ENCODE peak calls at places on chromosome 17, in eight cellular contexts. One of them, this sample, is unnamed.

GRCh38 chr17:71830916-71831315 is 289.9 kb upstream of the SOX9 start:
- DNase-seq in Right ventricle myocardium inferior: no peak
- DNase-seq in brain microvascular endothelial cell: no peak
- DNase-seq in activated CD4-positive, CD25-positive, alpha-beta regulatory T cell: no peak
- DNase-seq in ELR: no peak
- DNase-seq in IMR-90: no peak
- DNase-seq in NCI-H510A treated with DMSO at 0.1 percent for 48 hours: no peak
- DNase-seq in endodermal cell: peak
- DNase-seq in this sample: no peak

GRCh38 chr17:33725675-33726271 is 432.7 kb upstream of the ASIC2 start:
- DNase-seq in Right ventricle myocardium inferior: no peak
- DNase-seq in brain microvascular endothelial cell: peak
- DNase-seq in activated CD4-positive, CD25-positive, alpha-beta regulatory T cell: no peak
- DNase-seq in ELR: peak
- DNase-seq in IMR-90: peak
- DNase-seq in NCI-H510A treated with DMSO at 0.1 percent for 48 hours: peak
- DNase-seq in endodermal cell: peak
- DNase-seq in this sample: peak

GRCh38 chr17:6713130-6713917 is at the start of gene SLC13A5:
- DNase-seq in Right ventricle myocardium inferior: no peak
- DNase-seq in brain microvascular endothelial cell: no peak
- DNase-seq in activated CD4-positive, CD25-positive, alpha-beta regulatory T cell: no peak
- DNase-seq in ELR: peak
- DNase-seq in IMR-90: no peak
- DNase-seq in NCI-H510A treated with DMSO at 0.1 percent for 48 hours: no peak
- DNase-seq in endodermal cell: peak
- DNase-seq in this sample: no peak

GRCh38 chr17:66627985-66628384 is 206.9 kb upstream of the CACNG5 start:
- DNase-seq in Right ventricle myocardium inferior: no peak
- DNase-seq in brain microvascular endothelial cell: no peak
- DNase-seq in activated CD4-positive, CD25-positive, alpha-beta regulatory T cell: no peak
- DNase-seq in ELR: no peak
- DNase-seq in IMR-90: no peak
- DNase-seq in NCI-H510A treated with DMSO at 0.1 percent for 48 hours: no peak
- DNase-seq in endodermal cell: no peak
- DNase-seq in this sample: no peak

GRCh38 chr17:41666336-41666680 is 22.4 kb upstream of the EIF1 start:
- DNase-seq in Right ventricle myocardium inferior: no peak
- DNase-seq in brain microvascular endothelial cell: peak
- DNase-seq in activated CD4-positive, CD25-positive, alpha-beta regulatory T cell: peak
- DNase-seq in ELR: peak
- DNase-seq in IMR-90: peak
- DNase-seq in NCI-H510A treated with DMSO at 0.1 percent for 48 hours: peak
- DNase-seq in endodermal cell: no peak
- DNase-seq in this sample: peak

GRCh38 chr17:28684963-28685362 is 23.0 kb downstream of the SUPT6H start:
- DNase-seq in Right ventricle myocardium inferior: no peak
- DNase-seq in brain microvascular endothelial cell: peak
- DNase-seq in activated CD4-positive, CD25-positive, alpha-beta regulatory T cell: no peak
- DNase-seq in ELR: peak
- DNase-seq in IMR-90: peak
- DNase-seq in NCI-H510A treated with DMSO at 0.1 percent for 48 hours: no peak
- DNase-seq in endodermal cell: no peak
- DNase-seq in this sample: no peak

GRCh38 chr17:80586464-80587228 is 42.0 kb downstream of the RPTOR start:
- DNase-seq in Right ventricle myocardium inferior: no peak
- DNase-seq in brain microvascular endothelial cell: peak
- DNase-seq in activated CD4-positive, CD25-positive, alpha-beta regulatory T cell: no peak
- DNase-seq in ELR: no peak
- DNase-seq in IMR-90: peak
- DNase-seq in NCI-H510A treated with DMSO at 0.1 percent for 48 hours: peak
- DNase-seq in endodermal cell: no peak
- DNase-seq in this sample: no peak

GRCh38 chr17:16269658-16270057 is 52.6 kb downstream of the PIGL start:
- DNase-seq in Right ventricle myocardium inferior: no peak
- DNase-seq in brain microvascular endothelial cell: peak
- DNase-seq in activated CD4-positive, CD25-positive, alpha-beta regulatory T cell: no peak
- DNase-seq in ELR: peak
- DNase-seq in IMR-90: peak
- DNase-seq in NCI-H510A treated with DMSO at 0.1 percent for 48 hours: no peak
- DNase-seq in endodermal cell: no peak
- DNase-seq in this sample: no peak

GRCh38 chr17:41455236-41455635 is 11.9 kb downstream of the KRT32 start:
- DNase-seq in Right ventricle myocardium inferior: no peak
- DNase-seq in brain microvascular endothelial cell: no peak
- DNase-seq in activated CD4-positive, CD25-positive, alpha-beta regulatory T cell: no peak
- DNase-seq in ELR: no peak
- DNase-seq in IMR-90: no peak
- DNase-seq in NCI-H510A treated with DMSO at 0.1 percent for 48 hours: no peak
- DNase-seq in endodermal cell: no peak
- DNase-seq in this sample: no peak

GRCh38 chr17:73814070-73814469 is 169.8 kb upstream of the SDK2 start:
- DNase-seq in Right ventricle myocardium inferior: no peak
- DNase-seq in brain microvascular endothelial cell: no peak
- DNase-seq in activated CD4-positive, CD25-positive, alpha-beta regulatory T cell: no peak
- DNase-seq in ELR: no peak
- DNase-seq in IMR-90: no peak
- DNase-seq in NCI-H510A treated with DMSO at 0.1 percent for 48 hours: no peak
- DNase-seq in endodermal cell: peak
- DNase-seq in this sample: no peak

GRCh38 chr17:3888343-3889171 is 4.3 kb downstream of the CAMKK1 start:
- DNase-seq in Right ventricle myocardium inferior: peak
- DNase-seq in brain microvascular endothelial cell: peak
- DNase-seq in activated CD4-positive, CD25-positive, alpha-beta regulatory T cell: no peak
- DNase-seq in ELR: peak
- DNase-seq in IMR-90: peak
- DNase-seq in NCI-H510A treated with DMSO at 0.1 percent for 48 hours: peak
- DNase-seq in endodermal cell: peak
- DNase-seq in this sample: no peak

GRCh38 chr17:69525920-69526841 is 111.7 kb downstream of the MAP2K6 start:
- DNase-seq in Right ventricle myocardium inferior: no peak
- DNase-seq in brain microvascular endothelial cell: peak
- DNase-seq in activated CD4-positive, CD25-positive, alpha-beta regulatory T cell: no peak
- DNase-seq in ELR: peak
- DNase-seq in IMR-90: peak
- DNase-seq in NCI-H510A treated with DMSO at 0.1 percent for 48 hours: peak
- DNase-seq in endodermal cell: peak
- DNase-seq in this sample: peak

This sample was measured in trophoblast cell.